ENCODE peak calls at places on chromosomes 3 and 15, in ten cellular contexts. S is prostate gland; T is tibial artery; Y is psoas muscle; H is IMR-90; V is right cardiac atrium; L is heart right ventricle; J is PC-3; C is CD8-positive, alpha-beta T cell; W is K562. P is an unnamed sample.

GRCh38 chr3:149532463-149533180 is 58.1 kb downstream of the TM4SF4 start:
- DNase-seq in S (no peak), T (no peak), Y (no peak), H (no peak), V (no peak), L (no peak), J (no peak), C (no peak), W (no peak), P (no peak)

GRCh38 chr3:6250167-6250566 is 610.7 kb upstream of the GRM7 start:
- DNase-seq in S (no peak), T (no peak), Y (no peak), H (no peak), V (no peak), L (no peak), J (no peak), C (no peak), W (no peak), P (no peak)

GRCh38 chr3:57983734-57984518 is 24.3 kb upstream of the FLNB start:
- DNase-seq in S (no peak), T (peak; percentile 72), Y (peak; percentile 70), H (peak; percentile 95), V (peak; percentile 64), L (peak; percentile 76), J (peak; percentile 87), C (peak; percentile 23), W (peak; percentile 77), P (peak; percentile 67)

GRCh38 chr3:146517684-146518435 is 26.5 kb downstream of the PLSCR1 start:
- DNase-seq in S (no peak), T (no peak), Y (no peak), H (no peak), V (no peak), L (no peak), J (no peak), C (no peak), W (peak; percentile 60), P (peak; percentile 39)

GRCh38 chr15:82108489-82109078 is 62.8 kb upstream of the MEX3B start:
- DNase-seq in S (peak; percentile 54), T (peak; percentile 32), Y (peak; percentile 80), H (peak; percentile 50), V (peak; percentile 83), L (peak; percentile 32), J (peak; percentile 79), C (peak; percentile 56), W (peak; percentile 78), P (peak; percentile 69)

GRCh38 chr15:67719330-67719959 is 105.9 kb upstream of the SKOR1 start:
- DNase-seq in S (no peak), T (no peak), Y (no peak), H (no peak), V (no peak), L (no peak), J (no peak), C (no peak), W (no peak), P (no peak)

GRCh38 chr15:55289011-55289572 is 521 bp downstream of the RAB27A start:
- DNase-seq in S (peak; percentile 39), T (peak; percentile 48), Y (peak; percentile 56), H (peak; percentile 39), V (no peak), L (no peak), J (peak; percentile 40), C (peak; percentile 47), W (peak; percentile 72), P (peak; percentile 55)

GRCh38 chr15:70355275-70355795 is 257.6 kb upstream of the TLE3 start:
- DNase-seq in S (no peak), T (no peak), Y (no peak), H (no peak), V (no peak), L (no peak), J (no peak), C (no peak), W (peak; percentile 6), P (no peak)

GRCh38 chr3:187913617-187914033 is 168.4 kb upstream of the BCL6 start:
- DNase-seq in S (no peak), T (no peak), Y (no peak), H (peak; percentile 90), V (no peak), L (no peak), J (peak; percentile 93), C (no peak), W (no peak), P (peak; percentile 18)
- H3K27ac ChIP-seq in S (peak overlapping the region; percentile 41), T (no peak overlapping the region), Y (peak overlapping the region; percentile 83), H (peak overlapping the region; percentile 5), V (no peak overlapping the region), L (no peak overlapping the region), J (peak overlapping the region; percentile 91), C (no peak overlapping the region), W (no peak overlapping the region), P (peak overlapping the region; percentile 63)

GRCh38 chr3:129615751-129616281 is 9.3 kb upstream of the PLXND1 start:
- DNase-seq in S (no peak), T (no peak), Y (peak; percentile 55), H (no peak), V (peak; percentile 74), L (peak; percentile 22), J (no peak), C (no peak), W (no peak), P (no peak)

GRCh38 chr3:129616291-129616690 is 9.8 kb upstream of the PLXND1 start:
- DNase-seq in S (no peak), T (no peak), Y (no peak), H (no peak), V (peak; percentile 65), L (no peak), J (no peak), C (no peak), W (no peak), P (no peak)

GRCh38 chr3:129614927-129615363 is 8.5 kb upstream of the PLXND1 start:
- DNase-seq in S (no peak), T (no peak), Y (peak; percentile 69), H (no peak), V (peak; percentile 89), L (peak; percentile 82), J (no peak), C (no peak), W (peak; percentile 66), P (no peak)

GRCh38 chr3:129613205-129613740 is 6.8 kb upstream of the PLXND1 start:
- DNase-seq in S (no peak), T (no peak), Y (peak; percentile 48), H (no peak), V (peak; percentile 49), L (no peak), J (no peak), C (no peak), W (no peak), P (no peak)

DNA sequence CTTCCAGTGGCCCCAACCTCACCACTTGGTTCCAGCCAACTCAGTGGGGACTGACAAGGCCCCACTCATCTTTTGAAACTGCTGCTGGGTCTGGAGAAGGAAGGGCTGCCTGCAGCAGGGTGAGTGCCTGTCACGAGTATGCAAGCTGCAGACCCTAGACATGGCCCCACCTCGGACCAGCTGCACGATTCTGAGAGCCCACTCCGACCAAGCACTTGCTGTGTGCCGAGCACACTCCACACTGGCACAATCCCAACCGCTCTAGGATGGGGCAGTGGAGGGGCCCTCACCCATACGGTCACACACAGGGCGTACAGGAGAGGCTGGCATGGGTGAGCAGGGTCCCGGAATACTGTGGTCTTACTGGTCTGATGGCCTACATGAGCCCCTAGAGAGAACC is 8.0 kb upstream of the PLXND1 start:
- DNase-seq in S (no peak), T (no peak), Y (peak; percentile 41), H (no peak), V (peak; percentile 63), L (peak; percentile 15), J (no peak), C (no peak), W (no peak), P (no peak)
- H3K27ac ChIP-seq in S (no peak overlapping the region), T (peak overlapping the region; percentile 42), Y (no peak overlapping the region), H (no peak overlapping the region), V (peak overlapping the region; percentile 37), L (peak overlapping the region; percentile 100), J (no peak overlapping the region), C (no peak overlapping the region), W (peak overlapping the region; percentile 26), P (no peak overlapping the region)

GRCh38 chr3:13482106-13482690 is 2.1 kb downstream of the HDAC11 start:
- DNase-seq in S (no peak), T (no peak), Y (peak; percentile 14), H (no peak), V (no peak), L (no peak), J (no peak), C (no peak), W (no peak), P (no peak)
- H3K27ac ChIP-seq in S (no peak overlapping the region), T (no peak overlapping the region), Y (no peak overlapping the region), H (no peak overlapping the region), V (no peak overlapping the region), L (no peak overlapping the region), J (no peak overlapping the region), C (no peak overlapping the region), W (no peak overlapping the region), P (no peak overlapping the region)

GRCh38 chr3:140568842-140569520 is 108.9 kb upstream of the TRIM42 start:
- DNase-seq in S (peak; percentile 33), T (no peak), Y (peak; percentile 75), H (no peak), V (peak; percentile 88), L (peak; percentile 73), J (no peak), C (no peak), W (no peak), P (no peak)
- H3K27ac ChIP-seq in S (no peak overlapping the region), T (no peak overlapping the region), Y (no peak overlapping the region), H (no peak overlapping the region), V (peak overlapping the region; percentile 25), L (no peak overlapping the region), J (no peak overlapping the region), C (no peak overlapping the region), W (no peak overlapping the region), P (no peak overlapping the region)

DNA sequence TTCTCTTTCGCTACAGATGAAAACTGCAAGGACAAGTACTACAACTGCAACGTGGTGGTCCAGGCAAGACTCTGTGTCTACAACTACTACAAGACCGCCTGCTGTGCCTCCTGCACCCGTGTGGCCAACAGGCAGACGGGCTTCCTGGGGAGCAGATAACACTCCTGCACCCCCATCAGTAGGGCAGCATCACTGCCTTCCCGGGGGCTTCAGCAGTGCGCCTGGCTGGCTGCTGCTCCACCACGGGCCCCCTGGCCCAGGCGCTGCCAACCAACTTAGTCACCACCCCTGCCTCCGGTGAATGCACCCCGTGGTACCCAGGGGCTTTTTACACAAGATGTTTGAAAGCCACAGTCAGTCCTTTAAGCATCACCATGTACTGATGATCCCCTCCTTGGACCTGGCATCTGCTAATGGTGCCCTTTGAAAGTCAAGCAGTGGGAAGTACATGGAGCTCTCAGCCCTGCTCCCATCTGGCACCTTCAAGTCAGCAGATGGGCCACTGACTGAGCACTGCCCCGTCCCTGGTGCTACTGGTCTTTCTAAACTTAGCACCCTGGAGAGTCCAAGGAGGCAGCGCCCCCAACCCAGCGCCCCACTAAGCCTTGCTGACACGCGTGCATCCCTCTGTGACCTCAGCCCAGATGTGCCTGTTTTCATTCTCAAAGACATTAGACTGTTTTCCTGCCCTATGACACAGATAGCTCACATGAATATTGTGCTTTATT is 33.0 kb upstream of the NR2E3 start:
- DNase-seq in S (no peak), T (no peak), Y (no peak), H (no peak), V (no peak), L (no peak), J (no peak), C (no peak), W (no peak), P (no peak)
- H3K27ac ChIP-seq in S (no peak overlapping the region), T (no peak overlapping the region), Y (no peak overlapping the region), H (no peak overlapping the region), V (no peak overlapping the region), L (no peak overlapping the region), J (no peak overlapping the region), C (no peak overlapping the region), W (no peak overlapping the region), P (no peak overlapping the region)

P was measured in hepatocyte.